ENCODE peak calls at places on chromosomes 11 and 22, in five cellular contexts. Y is NCI-H69; G is iris pigment epithelial cell; M is stimulated activated CD8-positive, alpha-beta memory T cell treated with anti-CD3 and anti-CD28 coated beads, Interleukin-4, amount 100 ng/mL, for 1 hour; V is GM19239. A is an unnamed sample.

GRCh38 chr22:19984201-19984753 is 32.3 kb downstream of the ARVCF start:
- DNase-seq in V (no peak), Y (peak; percentile 66), G (peak; percentile 68), M (no peak), A (no peak)

GRCh38 chr11:35165416-35166368 is 26.7 kb downstream of the CD44 start:
- DNase-seq in Y (no peak), G (peak; percentile 91), M (peak; percentile 75), V (peak; percentile 58), A (peak; percentile 46)

GRCh38 chr11:68763181-68763721 is 11.9 kb upstream of the TESMIN start:
- DNase-seq in M (no peak), V (no peak), G (no peak), Y (peak; percentile 78), A (no peak)

GRCh38 chr11:34303028-34303427 is 54.8 kb downstream of the ABTB2 start:
- DNase-seq in M (no peak), V (no peak), G (no peak), Y (no peak), A (no peak)

GRCh38 chr11:125591659-125592304 is 870 bp upstream of the STT3A start:
- DNase-seq in Y (peak; percentile 76), G (peak; percentile 47), V (no peak), M (no peak), A (peak; percentile 58)

GRCh38 chr11:73554677-73555320 is 43.1 kb downstream of the FAM168A start:
- DNase-seq in G (no peak), M (no peak), V (no peak), Y (no peak), A (no peak)

GRCh38 chr11:32288276-32288675 is 147.1 kb downstream of the WT1 start:
- DNase-seq in V (no peak), Y (no peak), G (no peak), M (no peak), A (peak; percentile 13)

GRCh38 chr11:67015048-67015447 is 7.9 kb upstream of the SYT12 start:
- DNase-seq in G (no peak), Y (no peak), V (no peak), M (no peak), A (no peak)

GRCh38 chr22:24768537-24769374 is 5.8 kb downstream of the PIWIL3 start:
- DNase-seq in M (peak; percentile 17), G (peak; percentile 61), V (peak; percentile 27), Y (peak; percentile 84), A (peak; percentile 80)

GRCh38 chr11:117839936-117840813 is 15.6 kb upstream of the FXYD2 start:
- DNase-seq in Y (no peak), M (no peak), V (no peak), G (no peak), A (no peak)

GRCh38 chr22:48496987-48497650 is 1330.6 kb downstream of the BRD1 start:
- DNase-seq in M (no peak), G (no peak), Y (no peak), V (no peak), A (no peak)

GRCh38 chr22:17734197-17734596 is 40.1 kb downstream of the BID start:
- DNase-seq in Y (no peak), V (no peak), M (no peak), G (peak; percentile 71), A (no peak)